ENCODE peak calls at places on chromosomes 11 and 22, in seven cellular contexts. B, M, R, U, G, S and D are unnamed samples.

GRCh38 chr11:70871881-70872280 is 380.5 kb downstream of the SHANK2 start:
- DNase-seq in B (peak; percentile 30), M (no peak), R (peak; percentile 59), U (no peak), G (no peak), S (no peak), D (no peak)

GRCh38 chr11:133947298-133947905 is 9.4 kb downstream of the IGSF9B start:
- DNase-seq in B (peak; percentile 23), M (peak; percentile 90), R (peak; percentile 16), U (peak; percentile 66), G (peak; percentile 88), S (peak; percentile 87), D (peak; percentile 56)

GRCh38 chr22:46875089-46875488 is 112.6 kb downstream of the TBC1D22A start:
- DNase-seq in B (peak; percentile 35), M (no peak), R (peak; percentile 83), U (no peak), G (no peak), S (no peak), D (no peak)

GRCh38 chr11:27703453-27703852 is 3.2 kb upstream of the BDNF start:
- DNase-seq in B (peak; percentile 89), M (no peak), R (peak; percentile 82), U (no peak), G (no peak), S (no peak), D (peak; percentile 49)

GRCh38 chr11:71568707-71569349 is 3.5 kb downstream of the KRTAP5-10 start:
- DNase-seq in B (no peak), M (no peak), R (no peak), U (no peak), G (no peak), S (no peak), D (no peak)

GRCh38 chr11:12465332-12465731 is 88.0 kb downstream of the PARVA start:
- DNase-seq in B (no peak), M (no peak), R (no peak), U (no peak), G (no peak), S (no peak), D (no peak)

GRCh38 chr22:38246692-38247091 is 26.1 kb downstream of the TMEM184B start:
- DNase-seq in B (no peak), M (no peak), R (no peak), U (no peak), G (no peak), S (no peak), D (no peak)

GRCh38 chr11:78460468-78460867 is 42.8 kb upstream of the GAB2 start:
- DNase-seq in B (peak; percentile 71), M (peak; percentile 18), R (no peak), U (no peak), G (no peak), S (no peak), D (no peak)

GRCh38 chr22:23570681-23571080 is 9.4 kb downstream of the IGLL1 start:
- DNase-seq in B (no peak), M (no peak), R (no peak), U (no peak), G (no peak), S (no peak), D (no peak)

GRCh38 chr22:42726811-42727210 is 6.1 kb upstream of the A4GALT start:
- DNase-seq in B (no peak), M (no peak), R (no peak), U (no peak), G (no peak), S (no peak), D (peak; percentile 92)

GRCh38 chr11:130315354-130315970 is 745 bp upstream of the ZBTB44 start:
- DNase-seq in B (no peak), M (peak; percentile 63), R (no peak), U (no peak), G (peak; percentile 77), S (peak; percentile 80), D (no peak)

GRCh38 chr11:64444838-64445441 is 86.0 kb downstream of the RPS6KA4 start:
- DNase-seq in B (peak; percentile 17), M (peak; percentile 78), R (peak; percentile 16), U (no peak), G (no peak), S (no peak), D (no peak)

GRCh38 chr11:78138694-78139421 is 568 bp downstream of the ALG8 start:
- DNase-seq in B (peak; percentile 31), M (peak; percentile 66), R (peak; percentile 14), U (peak; percentile 3), G (no peak), S (no peak), D (peak; percentile 59)

GRCh38 chr11:14500181-14500651 is 605 bp upstream of the COPB1 start:
- DNase-seq in B (peak; percentile 68), M (peak; percentile 55), R (peak; percentile 73), U (peak; percentile 4), G (no peak), S (no peak), D (no peak)

GRCh38 chr11:133843454-133843987 is 1.8 kb downstream of the SPATA19 start:
- DNase-seq in B (no peak), M (no peak), R (no peak), U (no peak), G (no peak), S (no peak), D (no peak)

GRCh38 chr11:119942021-119942420 is 195.9 kb downstream of the TRIM29 start:
- DNase-seq in B (no peak), M (peak; percentile 59), R (no peak), U (no peak), G (peak; percentile 53), S (peak; percentile 62), D (no peak)

GRCh38 chr11:19953342-19953741 is 206.9 kb downstream of the DBX1 start:
- DNase-seq in B (peak; percentile 81), M (peak; percentile 98), R (peak; percentile 79), U (no peak), G (peak; percentile 92), S (peak; percentile 61), D (peak; percentile 79)

GRCh38 chr11:35649984-35650383 is 12.6 kb upstream of the TRIM44 start:
- DNase-seq in B (peak; percentile 84), M (no peak), R (peak; percentile 70), U (no peak), G (no peak), S (no peak), D (no peak)

GRCh38 chr11:117316197-117316961 is at the start of gene BACE1:
- DNase-seq in B (peak; percentile 80), M (peak; percentile 96), R (peak; percentile 86), U (peak; percentile 83), G (peak; percentile 92), S (peak; percentile 87), D (no peak)

GRCh38 chr11:11841605-11842425 is at the start of gene USP47:
- DNase-seq in B (peak; percentile 70), M (peak; percentile 97), R (peak; percentile 91), U (peak; percentile 92), G (peak; percentile 89), S (peak; percentile 96), D (peak; percentile 91)

GRCh38 chr22:36369922-36370781 is 17.6 kb downstream of the MYH9 start:
- DNase-seq in B (peak; percentile 41), M (peak; percentile 73), R (peak; percentile 68), U (no peak), G (no peak), S (no peak), D (peak; percentile 94)

GRCh38 chr22:30167734-30168133 is 78.8 kb downstream of the LIF start:
- DNase-seq in B (no peak), M (no peak), R (no peak), U (no peak), G (no peak), S (no peak), D (no peak)
- H2BK5ac ChIP-seq in B (no peak overlapping the region), M (no peak overlapping the region), R (no peak overlapping the region), U (no peak overlapping the region), G (no peak overlapping the region), S (no peak overlapping the region), D (no peak overlapping the region)

GRCh38 chr22:44532466-44533025 is 34.5 kb upstream of the RTL6 start:
- DNase-seq in B (no peak), M (no peak), R (no peak), U (no peak), G (no peak), S (no peak), D (no peak)
- H2BK5ac ChIP-seq in B (no peak overlapping the region), M (no peak overlapping the region), R (no peak overlapping the region), U (no peak overlapping the region), G (no peak overlapping the region), S (no peak overlapping the region), D (no peak overlapping the region)

GRCh38 chr11:96026310-96026709 is 102.4 kb upstream of the MTMR2 start:
- DNase-seq in B (no peak), M (no peak), R (no peak), U (no peak), G (no peak), S (no peak), D (no peak)

GRCh38 chr11:96027021-96027420 is 103.1 kb upstream of the MTMR2 start:
- DNase-seq in B (no peak), M (no peak), R (no peak), U (no peak), G (no peak), S (no peak), D (no peak)

GRCh38 chr11:96023311-96023710 is 99.4 kb upstream of the MTMR2 start:
- DNase-seq in B (peak; percentile 30), M (no peak), R (no peak), U (no peak), G (no peak), S (no peak), D (no peak)

GRCh38 chr11:96021901-96022650 is 98.2 kb upstream of the MTMR2 start:
- DNase-seq in B (no peak), M (no peak), R (no peak), U (no peak), G (no peak), S (no peak), D (no peak)

DNA sequence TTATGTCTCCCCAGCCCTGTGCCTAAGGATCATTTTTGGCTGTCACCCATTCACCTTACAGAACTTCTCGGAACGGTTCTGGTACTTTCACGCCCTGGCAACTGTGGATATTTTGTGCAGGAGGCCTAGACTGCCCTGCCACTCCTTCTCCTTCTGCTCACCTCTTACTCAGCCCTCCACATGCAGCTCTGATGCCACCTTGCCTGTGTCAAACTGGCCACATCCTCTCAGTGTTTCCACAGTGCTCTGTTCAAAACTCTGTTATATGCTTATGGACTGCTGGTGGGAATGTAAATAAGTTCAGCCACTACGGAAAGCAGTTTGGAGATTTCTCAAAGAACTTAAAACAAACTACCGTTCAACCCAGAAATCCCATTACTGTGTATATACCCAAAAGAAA is 100.8 kb upstream of the MTMR2 start:
- DNase-seq in B (no peak), M (no peak), R (no peak), U (no peak), G (no peak), S (no peak), D (no peak)
- H2BK5ac ChIP-seq in B (no peak overlapping the region), M (no peak overlapping the region), R (no peak overlapping the region), U (no peak overlapping the region), G (no peak overlapping the region), S (no peak overlapping the region), D (no peak overlapping the region)

DNA sequence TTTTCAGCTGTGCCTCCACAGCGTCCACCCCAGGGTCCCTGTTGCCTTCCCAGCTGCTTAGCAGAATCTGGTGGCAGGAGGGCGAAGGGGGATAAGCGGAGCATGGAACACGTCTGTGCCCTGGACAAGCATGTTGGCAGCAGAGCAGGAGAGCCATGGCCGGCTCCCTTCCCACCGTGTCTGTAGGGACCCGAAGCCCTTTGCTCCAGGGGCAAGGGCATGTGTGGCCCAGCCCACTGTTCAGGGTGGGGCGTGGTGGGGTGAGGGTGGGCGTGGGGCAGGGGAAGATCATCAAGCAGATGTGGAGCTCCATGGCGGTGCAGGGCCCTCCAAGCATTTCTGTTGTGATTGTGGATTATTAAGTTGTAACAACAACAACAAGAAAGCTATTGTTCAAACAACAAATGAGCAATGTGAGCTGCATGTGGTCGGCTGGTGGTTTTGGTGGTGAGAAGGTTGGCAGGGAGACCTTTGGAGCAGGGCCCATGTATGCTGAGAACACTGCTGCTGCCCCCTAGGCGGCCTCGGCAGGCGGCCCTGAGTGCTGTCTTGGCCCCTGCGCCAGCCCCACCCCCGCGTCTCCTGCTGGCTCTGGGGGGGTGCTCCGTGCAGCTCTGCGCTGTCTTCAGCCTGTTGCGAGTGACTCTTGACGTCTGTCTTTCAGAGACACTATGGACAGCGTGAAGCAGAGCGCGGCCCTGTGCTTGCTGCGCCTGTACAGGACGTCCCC is 50.9 kb downstream of the AP2A2 start:
- DNase-seq in B (no peak), M (no peak), R (no peak), U (no peak), G (no peak), S (no peak), D (no peak)
- H2BK5ac ChIP-seq in B (no peak overlapping the region), M (no peak overlapping the region), R (no peak overlapping the region), U (no peak overlapping the region), G (no peak overlapping the region), S (peak overlapping the region; percentile 15), D (no peak overlapping the region)